ENCODE peak calls at places on chromosomes 2 and 18, in nine cellular contexts. One of them, this sample, is unnamed.

GRCh38 chr18:48902856-48903601 is 47.7 kb downstream of the SMAD7 start:
- DNase-seq in sigmoid colon: peak; percentile 70
- DNase-seq in heart left ventricle: peak; percentile 80
- DNase-seq in spleen: peak; percentile 74
- DNase-seq in K562: peak; percentile 30
- DNase-seq in IMR-90: peak; percentile 34
- DNase-seq in GM12892: no peak
- DNase-seq in endothelial cell of umbilical vein: peak; percentile 16
- DNase-seq in adrenal gland: peak; percentile 65
- DNase-seq in this sample: no peak

GRCh38 chr2:238158807-238159539 is at the start of gene ERFE:
- DNase-seq in sigmoid colon: no peak
- DNase-seq in heart left ventricle: peak; percentile 36
- DNase-seq in spleen: peak; percentile 84
- DNase-seq in K562: peak; percentile 89
- DNase-seq in IMR-90: peak; percentile 33
- DNase-seq in GM12892: peak; percentile 67
- DNase-seq in endothelial cell of umbilical vein: no peak
- DNase-seq in adrenal gland: no peak
- DNase-seq in this sample: no peak

GRCh38 chr2:99389946-99390345 is 52.8 kb downstream of the EIF5B start:
- DNase-seq in sigmoid colon: no peak
- DNase-seq in heart left ventricle: no peak
- DNase-seq in spleen: no peak
- DNase-seq in K562: no peak
- DNase-seq in IMR-90: no peak
- DNase-seq in GM12892: no peak
- DNase-seq in endothelial cell of umbilical vein: no peak
- DNase-seq in adrenal gland: no peak
- DNase-seq in this sample: no peak

GRCh38 chr18:62126776-62127175 is 60.1 kb downstream of the PIGN start:
- DNase-seq in sigmoid colon: no peak
- DNase-seq in heart left ventricle: no peak
- DNase-seq in spleen: no peak
- DNase-seq in K562: no peak
- DNase-seq in IMR-90: no peak
- DNase-seq in GM12892: no peak
- DNase-seq in endothelial cell of umbilical vein: peak; percentile 31
- DNase-seq in adrenal gland: no peak
- DNase-seq in this sample: no peak

GRCh38 chr2:102336502-102336945 is 19.1 kb upstream of the IL18R1 start:
- DNase-seq in sigmoid colon: no peak
- DNase-seq in heart left ventricle: peak; percentile 34
- DNase-seq in spleen: no peak
- DNase-seq in K562: no peak
- DNase-seq in IMR-90: peak; percentile 32
- DNase-seq in GM12892: no peak
- DNase-seq in endothelial cell of umbilical vein: peak; percentile 68
- DNase-seq in adrenal gland: peak; percentile 26
- DNase-seq in this sample: no peak

GRCh38 chr2:98355881-98356280 is 9.6 kb downstream of the CNGA3 start:
- DNase-seq in sigmoid colon: no peak
- DNase-seq in heart left ventricle: no peak
- DNase-seq in spleen: no peak
- DNase-seq in K562: no peak
- DNase-seq in IMR-90: no peak
- DNase-seq in GM12892: no peak
- DNase-seq in endothelial cell of umbilical vein: no peak
- DNase-seq in adrenal gland: no peak
- DNase-seq in this sample: no peak

GRCh38 chr2:56522605-56523089 is 338.9 kb downstream of the CCDC85A start:
- DNase-seq in sigmoid colon: no peak
- DNase-seq in heart left ventricle: peak; percentile 51
- DNase-seq in spleen: no peak
- DNase-seq in K562: no peak
- DNase-seq in IMR-90: peak; percentile 2
- DNase-seq in GM12892: no peak
- DNase-seq in endothelial cell of umbilical vein: no peak
- DNase-seq in adrenal gland: no peak
- DNase-seq in this sample: no peak

GRCh38 chr2:77507657-77508056 is 14.5 kb downstream of the LRRTM4 start:
- DNase-seq in sigmoid colon: no peak
- DNase-seq in heart left ventricle: no peak
- DNase-seq in spleen: no peak
- DNase-seq in K562: no peak
- DNase-seq in IMR-90: no peak
- DNase-seq in GM12892: no peak
- DNase-seq in endothelial cell of umbilical vein: no peak
- DNase-seq in adrenal gland: no peak
- DNase-seq in this sample: no peak

GRCh38 chr18:32440478-32440877 is 30.2 kb downstream of the GAREM1 start:
- DNase-seq in sigmoid colon: no peak
- DNase-seq in heart left ventricle: no peak
- DNase-seq in spleen: no peak
- DNase-seq in K562: no peak
- DNase-seq in IMR-90: no peak
- DNase-seq in GM12892: no peak
- DNase-seq in endothelial cell of umbilical vein: no peak
- DNase-seq in adrenal gland: no peak
- DNase-seq in this sample: no peak

GRCh38 chr2:139967665-139968064 is 1187.5 kb upstream of the NXPH2 start:
- DNase-seq in sigmoid colon: no peak
- DNase-seq in heart left ventricle: no peak
- DNase-seq in spleen: no peak
- DNase-seq in K562: no peak
- DNase-seq in IMR-90: no peak
- DNase-seq in GM12892: no peak
- DNase-seq in endothelial cell of umbilical vein: no peak
- DNase-seq in adrenal gland: no peak
- DNase-seq in this sample: no peak

GRCh38 chr2:54866868-54867267 is 143.4 kb downstream of the EML6 start:
- DNase-seq in sigmoid colon: no peak
- DNase-seq in heart left ventricle: no peak
- DNase-seq in spleen: no peak
- DNase-seq in K562: no peak
- DNase-seq in IMR-90: no peak
- DNase-seq in GM12892: no peak
- DNase-seq in endothelial cell of umbilical vein: no peak
- DNase-seq in adrenal gland: no peak
- DNase-seq in this sample: no peak

GRCh38 chr18:50111398-50111797 is 83.5 kb downstream of the MYO5B start:
- DNase-seq in sigmoid colon: no peak
- DNase-seq in heart left ventricle: no peak
- DNase-seq in spleen: no peak
- DNase-seq in K562: no peak
- DNase-seq in IMR-90: no peak
- DNase-seq in GM12892: no peak
- DNase-seq in endothelial cell of umbilical vein: no peak
- DNase-seq in adrenal gland: no peak
- DNase-seq in this sample: no peak

GRCh38 chr18:47418746-47419145 is 167.3 kb upstream of the SKOR2 start:
- DNase-seq in sigmoid colon: no peak
- DNase-seq in heart left ventricle: no peak
- DNase-seq in spleen: no peak
- DNase-seq in K562: no peak
- DNase-seq in IMR-90: no peak
- DNase-seq in GM12892: no peak
- DNase-seq in endothelial cell of umbilical vein: no peak
- DNase-seq in adrenal gland: peak; percentile 41
- DNase-seq in this sample: peak; percentile 60

GRCh38 chr2:240958366-240959213 is 39.8 kb upstream of the SNED1 start:
- DNase-seq in sigmoid colon: peak; percentile 55
- DNase-seq in heart left ventricle: peak; percentile 18
- DNase-seq in spleen: peak; percentile 69
- DNase-seq in K562: no peak
- DNase-seq in IMR-90: no peak
- DNase-seq in GM12892: peak; percentile 24
- DNase-seq in endothelial cell of umbilical vein: no peak
- DNase-seq in adrenal gland: no peak
- DNase-seq in this sample: no peak

GRCh38 chr2:98702127-98702802 is 28.7 kb downstream of the MGAT4A start:
- DNase-seq in sigmoid colon: peak; percentile 64
- DNase-seq in heart left ventricle: peak; percentile 61
- DNase-seq in spleen: no peak
- DNase-seq in K562: no peak
- DNase-seq in IMR-90: no peak
- DNase-seq in GM12892: no peak
- DNase-seq in endothelial cell of umbilical vein: peak; percentile 43
- DNase-seq in adrenal gland: peak; percentile 50
- DNase-seq in this sample: no peak

GRCh38 chr2:99861376-99861760 is 281.0 kb downstream of the AFF3 start:
- DNase-seq in sigmoid colon: no peak
- DNase-seq in heart left ventricle: no peak
- DNase-seq in spleen: no peak
- DNase-seq in K562: no peak
- DNase-seq in IMR-90: peak; percentile 66
- DNase-seq in GM12892: no peak
- DNase-seq in endothelial cell of umbilical vein: peak; percentile 63
- DNase-seq in adrenal gland: no peak
- DNase-seq in this sample: no peak

GRCh38 chr2:241891988-241892298 is 22.4 kb downstream of the RTP5 start:
- DNase-seq in sigmoid colon: no peak
- DNase-seq in heart left ventricle: no peak
- DNase-seq in spleen: no peak
- DNase-seq in K562: no peak
- DNase-seq in IMR-90: no peak
- DNase-seq in GM12892: no peak
- DNase-seq in endothelial cell of umbilical vein: no peak
- DNase-seq in adrenal gland: no peak
- DNase-seq in this sample: no peak

GRCh38 chr2:84297155-84297554 is 161.9 kb downstream of the SUCLG1 start:
- DNase-seq in sigmoid colon: no peak
- DNase-seq in heart left ventricle: no peak
- DNase-seq in spleen: no peak
- DNase-seq in K562: no peak
- DNase-seq in IMR-90: no peak
- DNase-seq in GM12892: no peak
- DNase-seq in endothelial cell of umbilical vein: no peak
- DNase-seq in adrenal gland: no peak
- DNase-seq in this sample: peak; percentile 18

GRCh38 chr2:240985881-240986786 is 12.3 kb upstream of the SNED1 start:
- DNase-seq in sigmoid colon: peak; percentile 63
- DNase-seq in heart left ventricle: peak; percentile 23
- DNase-seq in spleen: peak; percentile 70
- DNase-seq in K562: no peak
- DNase-seq in IMR-90: no peak
- DNase-seq in GM12892: no peak
- DNase-seq in endothelial cell of umbilical vein: no peak
- DNase-seq in adrenal gland: peak; percentile 11
- DNase-seq in this sample: no peak

DNA sequence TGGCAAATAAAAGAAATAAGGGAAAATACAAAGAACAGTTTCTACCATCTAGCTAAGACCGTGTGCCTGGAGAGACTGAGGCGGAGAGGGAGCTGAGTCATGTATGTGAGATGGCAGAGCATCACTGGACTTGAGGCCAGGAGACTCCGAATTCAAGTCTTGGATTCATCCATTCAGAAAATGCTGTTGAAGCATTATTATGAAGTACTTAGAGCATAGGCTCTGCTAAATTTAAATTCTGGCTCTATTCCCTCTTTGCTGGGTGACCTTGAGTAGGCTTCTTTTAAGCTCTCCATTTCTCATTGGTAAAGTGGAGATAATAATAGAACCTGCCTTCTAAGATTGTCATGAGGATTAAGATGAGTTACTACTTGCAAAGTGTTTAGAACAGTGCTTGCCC is 34.7 kb downstream of the NPHP1 start:
- DNase-seq in sigmoid colon: no peak
- DNase-seq in heart left ventricle: no peak
- DNase-seq in spleen: no peak
- DNase-seq in K562: no peak
- DNase-seq in IMR-90: no peak
- DNase-seq in GM12892: no peak
- DNase-seq in endothelial cell of umbilical vein: no peak
- DNase-seq in adrenal gland: no peak
- DNase-seq in this sample: no peak
- TF ChIP-seq POLR2A in sigmoid colon: no peak
- TF ChIP-seq POLR2A in heart left ventricle: no peak
- TF ChIP-seq POLR2A in spleen: no peak
- TF ChIP-seq POLR2A in K562: no peak
- TF ChIP-seq POLR2A in IMR-90: no peak
- TF ChIP-seq POLR2A in GM12892: no peak
- TF ChIP-seq POLR2A in endothelial cell of umbilical vein: no peak
- TF ChIP-seq POLR2A in adrenal gland: no peak
- TF ChIP-seq POLR2A in this sample: no peak

GRCh38 chr2:124572953-124573634 is 548.0 kb downstream of the CNTNAP5 start:
- DNase-seq in sigmoid colon: no peak
- DNase-seq in heart left ventricle: no peak
- DNase-seq in spleen: no peak
- DNase-seq in K562: no peak
- DNase-seq in IMR-90: no peak
- DNase-seq in GM12892: no peak
- DNase-seq in endothelial cell of umbilical vein: no peak
- DNase-seq in adrenal gland: no peak
- DNase-seq in this sample: no peak
- TF ChIP-seq POLR2A in sigmoid colon: no peak
- TF ChIP-seq POLR2A in heart left ventricle: no peak
- TF ChIP-seq POLR2A in spleen: no peak
- TF ChIP-seq POLR2A in K562: no peak
- TF ChIP-seq POLR2A in IMR-90: no peak
- TF ChIP-seq POLR2A in GM12892: no peak
- TF ChIP-seq POLR2A in endothelial cell of umbilical vein: no peak
- TF ChIP-seq POLR2A in adrenal gland: no peak
- TF ChIP-seq POLR2A in this sample: no peak

GRCh38 chr2:190718652-190719526 is 70.0 kb downstream of the NAB1 start:
- DNase-seq in sigmoid colon: no peak
- DNase-seq in heart left ventricle: peak; percentile 77
- DNase-seq in spleen: no peak
- DNase-seq in K562: no peak
- DNase-seq in IMR-90: peak; percentile 81
- DNase-seq in GM12892: no peak
- DNase-seq in endothelial cell of umbilical vein: peak; percentile 85
- DNase-seq in adrenal gland: peak; percentile 58
- DNase-seq in this sample: peak; percentile 54
- TF ChIP-seq POLR2A in sigmoid colon: no peak
- TF ChIP-seq POLR2A in heart left ventricle: no peak
- TF ChIP-seq POLR2A in spleen: no peak
- TF ChIP-seq POLR2A in K562: no peak
- TF ChIP-seq POLR2A in IMR-90: no peak
- TF ChIP-seq POLR2A in GM12892: no peak
- TF ChIP-seq POLR2A in endothelial cell of umbilical vein: no peak
- TF ChIP-seq POLR2A in adrenal gland: no peak
- TF ChIP-seq POLR2A in this sample: no peak

DNA sequence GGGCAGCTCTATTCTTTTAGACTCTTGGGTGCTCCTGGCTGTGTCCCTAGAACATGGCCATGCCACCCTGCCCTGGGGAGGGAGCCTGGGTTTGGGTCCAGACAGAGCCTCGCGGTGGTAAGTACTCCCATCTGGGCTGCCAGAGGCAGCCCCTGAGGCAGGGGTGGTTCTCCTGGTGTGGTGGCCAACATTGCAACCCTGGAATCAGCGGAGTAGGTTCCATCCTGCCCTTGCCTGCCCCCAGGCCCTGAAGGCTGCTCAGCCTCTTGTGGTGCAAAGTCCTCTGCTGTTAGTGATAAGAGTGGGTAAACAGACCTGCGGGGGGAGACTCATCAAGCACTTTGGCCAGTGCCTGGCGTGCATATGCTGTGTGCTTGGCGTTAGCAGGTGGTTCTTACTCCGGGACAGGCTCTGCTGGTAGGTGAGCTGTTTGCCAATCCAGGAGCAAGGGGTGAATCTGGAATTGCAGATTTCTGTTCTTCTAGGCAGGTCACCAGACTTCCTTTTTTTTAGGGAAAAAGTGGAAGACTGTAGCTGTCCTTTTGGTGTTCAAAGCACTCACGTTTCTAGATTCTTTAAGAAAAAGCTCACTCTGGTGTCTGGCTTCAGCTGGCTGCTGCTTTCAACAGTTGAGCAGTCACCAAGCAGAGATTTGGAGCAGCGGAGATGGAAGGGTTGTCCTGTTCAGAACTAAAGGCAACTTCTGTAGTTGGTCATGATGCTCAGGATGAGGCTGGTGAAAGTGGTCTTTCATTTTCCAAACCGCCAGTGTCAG is 3.2 kb downstream of the CNNM3 start:
- DNase-seq in sigmoid colon: no peak
- DNase-seq in heart left ventricle: no peak
- DNase-seq in spleen: peak; percentile 61
- DNase-seq in K562: peak; percentile 54
- DNase-seq in IMR-90: no peak
- DNase-seq in GM12892: no peak
- DNase-seq in endothelial cell of umbilical vein: no peak
- DNase-seq in adrenal gland: no peak
- DNase-seq in this sample: no peak
- TF ChIP-seq POLR2A in sigmoid colon: no peak
- TF ChIP-seq POLR2A in heart left ventricle: no peak
- TF ChIP-seq POLR2A in spleen: no peak
- TF ChIP-seq POLR2A in K562: no peak
- TF ChIP-seq POLR2A in IMR-90: no peak
- TF ChIP-seq POLR2A in GM12892: no peak
- TF ChIP-seq POLR2A in endothelial cell of umbilical vein: no peak
- TF ChIP-seq POLR2A in adrenal gland: no peak
- TF ChIP-seq POLR2A in this sample: no peak